ENCODE peak calls at places on chromosomes 7 and 10, in eight cellular contexts. V is Caco-2, B is neural crest cell, R is cardiac fibroblast, A is fibroblast of mammary gland, E is epithelial cell of esophagus, L is psoas muscle, W is left ventricle myocardium inferior. U is an unnamed sample.

GRCh38 chr7:110043514-110043913 is 1047.4 kb upstream of the LRRN3 start:
- DNase-seq in R (no peak), L (no peak), A (no peak), E (no peak), B (no peak), V (no peak), W (no peak), U (no peak)

GRCh38 chr7:6166443-6166871 is 106.0 kb downstream of the CYTH3 start:
- DNase-seq in A (no peak), V (no peak), L (no peak), E (no peak), R (no peak), B (no peak), W (no peak), U (no peak)

GRCh38 chr7:135490783-135491182 is 19.1 kb downstream of the CNOT4 start:
- DNase-seq in B (no peak), A (peak; percentile 52), R (peak; percentile 66), L (no peak), W (no peak), V (no peak), E (peak; percentile 64), U (no peak)

GRCh38 chr7:158531661-158532060 is 56.0 kb downstream of the PTPRN2 start:
- DNase-seq in A (no peak), B (no peak), V (no peak), R (no peak), W (no peak), L (no peak), E (no peak), U (no peak)

GRCh38 chr10:124671486-124672075 is 72.6 kb downstream of the FAM53B start:
- DNase-seq in R (peak; percentile 39), L (peak; percentile 86), B (no peak), V (peak; percentile 48), E (peak; percentile 72), A (peak; percentile 69), W (peak; percentile 59), U (no peak)

GRCh38 chr10:62614389-62615157 is 189.9 kb upstream of the ADO start:
- DNase-seq in L (no peak), A (peak; percentile 67), W (no peak), B (no peak), V (no peak), R (peak; percentile 63), E (peak; percentile 87), U (no peak)

GRCh38 chr10:85977642-85978041 is 389.0 kb downstream of the GRID1 start:
- DNase-seq in A (no peak), E (no peak), B (no peak), R (no peak), W (no peak), V (no peak), L (no peak), U (no peak)

GRCh38 chr7:128020161-128020560 is 11.1 kb downstream of the LRRC4 start:
- DNase-seq in E (no peak), B (no peak), R (no peak), V (no peak), A (no peak), W (no peak), L (no peak), U (no peak)

GRCh38 chr7:25795824-25796235 is 356.2 kb upstream of the NFE2L3 start:
- DNase-seq in V (no peak), B (no peak), A (peak; percentile 27), E (peak; percentile 3), L (no peak), R (peak; percentile 29), W (no peak), U (peak; percentile 34)

GRCh38 chr10:44911951-44912350 is 814 bp downstream of the TMEM72 start:
- DNase-seq in A (no peak), V (no peak), B (no peak), E (no peak), W (no peak), R (no peak), L (no peak), U (no peak)

GRCh38 chr7:6614941-6615737 is at the start of gene ZNF853:
- DNase-seq in L (no peak), A (no peak), V (no peak), B (peak; percentile 35), E (no peak), R (no peak), W (no peak), U (no peak)

GRCh38 chr10:13481690-13482089 is 47.1 kb downstream of the BEND7 start:
- DNase-seq in E (no peak), V (no peak), R (no peak), W (no peak), B (no peak), L (no peak), A (no peak), U (no peak)

GRCh38 chr10:13489035-13489434 is 39.8 kb downstream of the BEND7 start:
- DNase-seq in V (no peak), B (no peak), L (no peak), A (no peak), E (no peak), R (no peak), W (no peak), U (no peak)

GRCh38 chr10:13483073-13483472 is 45.7 kb downstream of the BEND7 start:
- DNase-seq in R (no peak), B (no peak), L (no peak), W (no peak), E (no peak), A (no peak), V (no peak), U (no peak)

GRCh38 chr10:13483951-13484350 is 44.9 kb downstream of the BEND7 start:
- DNase-seq in V (no peak), B (no peak), R (no peak), W (no peak), E (peak; percentile 34), L (no peak), A (no peak), U (no peak)

DNA sequence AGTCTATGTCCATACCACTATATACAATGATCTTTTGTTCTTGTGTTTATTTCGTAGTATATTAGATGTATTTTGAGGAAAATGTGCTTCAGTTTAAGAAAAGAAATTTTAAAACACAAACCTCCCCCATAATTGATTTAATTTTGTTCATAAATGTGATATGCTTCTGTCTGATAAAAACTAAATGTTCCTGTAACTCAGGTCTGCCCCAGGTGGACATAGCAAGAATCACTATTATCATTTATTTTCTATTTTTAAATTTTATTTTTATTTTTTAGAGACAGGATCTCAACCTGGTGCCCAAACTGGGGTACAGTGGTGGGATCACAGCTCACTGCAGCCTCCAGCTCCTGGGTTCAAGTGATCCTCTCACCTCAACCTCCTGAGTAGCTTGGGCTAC is 43.2 kb downstream of the BEND7 start:
- DNase-seq in B (no peak), L (no peak), W (no peak), A (peak; percentile 15), V (no peak), R (peak; percentile 22), E (peak; percentile 11), U (no peak)
- TF ChIP-seq CTCF in B (peak; percentile 62), L (peak; percentile 5), W (peak; percentile 32), A (peak; percentile 42), V (peak; percentile 46), R (peak; percentile 43), E (peak; percentile 46), U (peak; percentile 24)

DNA sequence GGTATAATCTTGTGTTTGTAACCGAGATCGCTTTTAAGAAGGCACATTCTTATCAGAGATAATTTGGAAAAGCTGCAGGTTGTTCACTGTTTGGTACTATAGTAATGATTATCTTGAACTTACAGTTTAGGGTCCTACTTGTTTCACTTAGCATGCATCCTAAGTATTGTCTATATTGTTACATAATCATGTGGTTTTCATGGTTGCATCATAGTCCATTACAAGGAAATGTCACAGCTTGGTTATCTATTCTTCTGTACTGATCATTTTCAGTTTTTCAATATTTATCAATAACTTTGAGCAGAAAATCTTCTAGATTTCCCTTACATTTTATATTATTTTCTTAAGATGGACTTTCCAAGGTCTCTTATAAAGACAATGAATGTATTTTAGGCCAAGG is 116.3 kb downstream of the PLPP4 start:
- DNase-seq in A (no peak), B (no peak), V (no peak), L (no peak), W (no peak), E (no peak), R (no peak), U (no peak)
- TF ChIP-seq CTCF in A (no peak), B (no peak), V (no peak), L (no peak), W (no peak), E (no peak), R (no peak), U (no peak)

DNA sequence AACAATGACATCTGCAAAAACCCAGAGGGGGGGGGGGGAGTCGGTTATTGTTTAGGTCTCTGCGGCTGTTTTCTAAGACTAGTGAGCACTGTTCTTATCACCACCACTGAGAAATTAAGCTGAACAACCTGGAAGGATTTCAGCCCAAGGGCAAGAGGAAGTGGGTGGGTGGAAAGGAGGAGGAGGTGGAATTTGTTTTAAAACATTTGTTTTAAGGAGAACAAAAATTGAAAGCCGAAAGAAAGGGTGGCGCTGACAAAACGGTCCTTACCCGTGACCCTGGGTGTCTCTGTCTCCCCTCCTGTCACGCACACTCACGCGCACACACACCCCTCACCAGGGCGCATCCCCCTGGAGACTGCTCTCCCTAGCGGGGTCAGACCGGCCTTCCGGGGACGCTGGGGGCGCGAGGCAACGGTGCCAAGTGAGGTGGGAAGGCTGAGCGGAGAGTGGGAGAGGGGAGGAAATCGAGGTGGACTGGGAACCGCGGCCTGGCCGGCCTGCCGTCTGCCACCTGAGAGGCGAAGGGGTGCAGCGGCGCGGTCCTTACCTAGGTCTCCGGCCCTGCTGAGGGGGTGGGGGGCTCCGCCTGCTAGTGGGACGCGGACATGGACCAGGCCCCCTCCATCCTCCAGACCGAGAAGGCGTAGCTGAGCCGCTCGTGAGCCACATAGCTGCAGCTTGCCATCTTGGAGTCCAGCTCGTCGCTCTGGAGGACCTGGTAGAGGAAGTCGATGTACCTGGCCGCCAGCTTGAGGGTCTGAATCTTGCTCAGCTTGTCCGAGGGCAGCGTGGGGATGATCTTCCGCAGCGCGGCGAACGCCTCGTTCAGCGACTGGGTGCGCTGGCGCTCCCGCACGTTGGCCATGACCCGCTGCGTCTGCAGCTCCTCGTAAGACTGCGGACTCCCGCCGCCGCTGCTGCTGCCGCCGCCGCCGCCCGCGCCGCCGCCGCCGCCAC is 1.0 kb downstream of the TWIST1 start:
- DNase-seq in A (peak; percentile 48), L (no peak), W (no peak), V (no peak), R (peak; percentile 56), E (peak; percentile 41), B (no peak), U (peak; percentile 25)
- TF ChIP-seq CTCF in A (no peak), L (no peak), W (no peak), V (no peak), R (no peak), E (no peak), B (no peak), U (no peak)

DNA sequence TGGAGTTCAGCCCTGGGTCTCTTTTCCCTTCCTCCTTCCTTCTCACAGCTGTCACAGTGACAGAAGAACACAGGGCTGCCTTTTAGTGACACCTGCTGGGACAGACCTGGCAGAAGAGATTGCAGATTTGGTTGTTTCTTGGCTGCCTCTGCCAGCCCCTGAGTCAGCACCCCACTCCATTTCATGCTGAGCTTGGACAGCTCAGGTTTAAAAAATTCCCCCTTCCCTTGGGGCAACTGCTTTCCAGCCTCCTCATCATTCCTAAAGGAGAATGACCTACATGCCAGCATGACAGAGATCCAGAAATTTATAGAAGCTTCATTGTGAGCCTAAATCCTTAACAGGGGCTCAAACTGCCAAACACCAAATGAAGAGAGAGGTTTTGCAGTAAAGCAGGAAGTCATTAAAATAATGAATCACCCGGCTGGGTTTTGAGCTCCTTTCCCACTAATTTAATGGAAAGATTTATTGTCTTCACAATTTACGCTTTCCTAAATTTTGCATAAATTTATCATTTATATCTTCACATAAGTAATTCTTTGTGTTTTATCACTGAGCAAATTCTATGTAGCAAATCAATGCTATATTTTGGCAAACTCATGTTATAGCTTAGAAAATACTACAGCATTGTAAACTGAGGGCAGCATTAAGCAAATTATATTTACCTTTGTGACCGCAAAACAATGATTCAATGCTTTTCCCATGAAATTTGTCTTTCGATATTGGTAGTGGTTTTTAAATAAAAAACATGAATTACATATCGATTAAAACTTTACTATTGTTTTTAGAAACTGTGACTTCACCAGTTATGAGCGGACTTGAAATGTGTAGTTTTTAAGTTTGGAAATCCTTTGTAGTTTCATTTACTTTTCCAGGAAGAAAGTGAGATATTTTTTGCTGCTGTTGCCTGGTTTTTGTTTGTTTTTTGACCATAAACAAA is 399.5 kb upstream of the ANKRD30A start:
- DNase-seq in B (no peak), E (peak; percentile 94), V (peak; percentile 59), L (peak; percentile 56), A (peak; percentile 91), W (no peak), R (peak; percentile 89), U (peak; percentile 67)
- TF ChIP-seq CTCF in B (peak; percentile 58), E (peak; percentile 74), V (peak; percentile 57), L (no peak), A (peak; percentile 42), W (peak; percentile 54), R (peak; percentile 23), U (no peak)